ENCODE peak calls at places on chromosome 15, in four cellular contexts. W, V, Z and F are unnamed samples.

GRCh38 chr15:98649996-98650870 is 1.9 kb downstream of the IGF1R start:
- DNase-seq in V (peak; percentile 59), Z (peak; percentile 50), W (no peak), F (no peak)

GRCh38 chr15:92882697-92883642 is 17.2 kb upstream of the CHD2 start:
- DNase-seq in W (no peak), V (no peak), Z (peak; percentile 60), F (no peak)

GRCh38 chr15:82871577-82872484 is 62.4 kb downstream of the WHAMM start:
- DNase-seq in W (no peak), Z (no peak), V (no peak), F (no peak)

GRCh38 chr15:55791576-55792400 is 48.8 kb upstream of the PRTG start:
- DNase-seq in W (peak; percentile 79), V (peak; percentile 87), Z (no peak), F (peak; percentile 42)

GRCh38 chr15:90552162-90552928 is 22.6 kb downstream of the CRTC3 start:
- DNase-seq in V (peak; percentile 84), W (no peak), Z (no peak), F (peak; percentile 63)

GRCh38 chr15:65077981-65078352 is 1.4 kb downstream of the KBTBD13 start:
- DNase-seq in V (peak; percentile 72), Z (peak; percentile 80), W (peak; percentile 23), F (no peak)

GRCh38 chr15:82944840-82945239 is 7.7 kb downstream of the HOMER2 start:
- DNase-seq in Z (no peak), V (no peak), W (no peak), F (no peak)

GRCh38 chr15:58498821-58499580 is 67.2 kb downstream of the LIPC start:
- DNase-seq in Z (peak; percentile 35), W (no peak), V (peak; percentile 98), F (peak; percentile 83)

GRCh38 chr15:64740361-64741170 is 34.8 kb downstream of the RBPMS2 start:
- DNase-seq in W (no peak), Z (peak; percentile 50), V (peak; percentile 81), F (peak; percentile 5)

GRCh38 chr15:95864467-95864886 is 466.0 kb upstream of the NR2F2 start:
- DNase-seq in Z (no peak), W (no peak), V (peak; percentile 51), F (no peak)

GRCh38 chr15:66481107-66481856 is 16.3 kb downstream of the SNAPC5 start:
- DNase-seq in W (no peak), V (no peak), Z (peak; percentile 21), F (no peak)

GRCh38 chr15:85071061-85071460 is 89.4 kb downstream of the PDE8A start:
- DNase-seq in V (no peak), Z (no peak), W (no peak), F (no peak)

GRCh38 chr15:92906563-92907081 is 6.5 kb downstream of the CHD2 start:
- DNase-seq in Z (peak; percentile 65), V (no peak), W (no peak), F (no peak)

GRCh38 chr15:70248116-70249025 is 150.7 kb upstream of the TLE3 start:
- DNase-seq in V (no peak), W (no peak), Z (peak; percentile 30), F (no peak)

GRCh38 chr15:32718822-32719716 is 1.3 kb downstream of the GREM1 start:
- DNase-seq in W (no peak), Z (peak; percentile 19), V (peak; percentile 26), F (no peak)

GRCh38 chr15:98174286-98174685 is 213.8 kb downstream of the ARRDC4 start:
- DNase-seq in V (no peak), W (no peak), Z (no peak), F (no peak)

GRCh38 chr15:101023501-101024110 is 104.4 kb downstream of the LRRK1 start:
- DNase-seq in V (peak; percentile 4), W (no peak), Z (no peak), F (no peak)

GRCh38 chr15:67146875-67147381 is 81.5 kb downstream of the SMAD3 start:
- DNase-seq in V (peak; percentile 94), Z (peak; percentile 79), W (peak; percentile 66), F (no peak)

GRCh38 chr15:90145259-90145658 is 43.0 kb upstream of the IDH2 start:
- DNase-seq in W (no peak), V (no peak), Z (no peak), F (no peak)

GRCh38 chr15:33098082-33099058 is 96.1 kb downstream of the FMN1 start:
- DNase-seq in W (no peak), V (peak; percentile 40), Z (no peak), F (peak; percentile 59)

GRCh38 chr15:101455291-101455916 is 34.1 kb downstream of the PCSK6 start:
- DNase-seq in V (peak; percentile 85), Z (no peak), W (peak; percentile 60), F (no peak)

GRCh38 chr15:35545316-35545824 is 595 bp downstream of the DPH6 start:
- DNase-seq in V (peak; percentile 74), Z (peak; percentile 57), W (no peak), F (no peak)

GRCh38 chr15:48458876-48459275 is 127.6 kb downstream of the DUT start:
- DNase-seq in W (no peak), Z (no peak), V (peak; percentile 59), F (no peak)

GRCh38 chr15:94335616-94336015 is 104.3 kb downstream of the MCTP2 start:
- DNase-seq in Z (no peak), W (no peak), V (peak; percentile 19), F (no peak)

GRCh38 chr15:40155270-40155910 is 5.5 kb upstream of the BUB1B start:
- DNase-seq in V (no peak), Z (peak; percentile 19), W (no peak), F (no peak)

GRCh38 chr15:66599536-66600239 is 33.9 kb upstream of the LCTL start:
- DNase-seq in W (no peak), Z (no peak), V (no peak), F (no peak)

GRCh38 chr15:45094358-45094730 is 19.6 kb downstream of the DUOX2 start:
- DNase-seq in W (no peak), Z (peak; percentile 56), V (no peak), F (no peak)

GRCh38 chr15:42056934-42057743 is 36.3 kb upstream of the PLA2G4E start:
- DNase-seq in Z (peak; percentile 91), W (peak; percentile 48), V (peak; percentile 69), F (no peak)

GRCh38 chr15:90557651-90558084 is 27.9 kb downstream of the CRTC3 start:
- DNase-seq in W (peak; percentile 60), V (peak; percentile 61), Z (peak; percentile 41), F (no peak)

GRCh38 chr15:64596701-64597468 is 136.5 kb downstream of the ZNF609 start:
- DNase-seq in Z (peak; percentile 38), W (no peak), V (peak; percentile 63), F (no peak)

GRCh38 chr15:54585063-54585462 is 606.8 kb downstream of the UNC13C start:
- DNase-seq in V (no peak), Z (no peak), W (no peak), F (no peak)

GRCh38 chr15:55526559-55527036 is 18.6 kb upstream of the DNAAF4 start:
- DNase-seq in Z (peak; percentile 46), V (peak; percentile 73), W (peak; percentile 27), F (no peak)

GRCh38 chr15:67161881-67162280 is 92.6 kb downstream of the AAGAB start:
- DNase-seq in W (no peak), V (no peak), Z (no peak), F (no peak)

GRCh38 chr15:83292317-83292716 is 7.9 kb upstream of the BNC1 start:
- DNase-seq in Z (no peak), V (no peak), W (no peak), F (no peak)

GRCh38 chr15:68693071-68693470 is 114.3 kb downstream of the CORO2B start:
- DNase-seq in V (peak; percentile 27), W (no peak), Z (no peak), F (no peak)

GRCh38 chr15:31472636-31473383 is 146.2 kb downstream of the KLF13 start:
- DNase-seq in W (peak; percentile 65), Z (no peak), V (peak; percentile 70), F (no peak)

GRCh38 chr15:43928152-43928551 is 101.3 kb downstream of the WDR76 start:
- DNase-seq in V (no peak), W (no peak), Z (no peak), F (no peak)

GRCh38 chr15:89383635-89384604 is 49.3 kb upstream of the POLG start:
- DNase-seq in W (no peak), Z (peak; percentile 95), V (peak; percentile 55), F (no peak)

GRCh38 chr15:25022233-25022632 is 67.4 kb downstream of the SNRPN start:
- DNase-seq in W (no peak), V (peak; percentile 0), Z (no peak), F (no peak)

GRCh38 chr15:41575282-41575681 is 16.3 kb downstream of the TYRO3 start:
- DNase-seq in Z (no peak), V (no peak), W (no peak), F (no peak)